ENCODE peak calls at places on chromosomes 2 and 18, in six cellular contexts. V is activated B cell treated with CpG ODN at 0.5 μM for 24 hours, L is cardiac muscle cell, Q is natural killer cell, C is PC-3, P is fibroblast of pulmonary artery. Y is an unnamed sample.

GRCh38 chr2:175431054-175431780 is 249.7 kb upstream of the ATP5MC3 start:
- DNase-seq in V (no peak), L (no peak), Q (no peak), C (no peak), P (no peak), Y (no peak)

GRCh38 chr2:63679252-63679850 is 90.6 kb downstream of the MDH1 start:
- DNase-seq in V (no peak), L (no peak), Q (no peak), C (peak), P (no peak), Y (no peak)

GRCh38 chr2:240426797-240427721 is 8.4 kb upstream of the GPC1 start:
- DNase-seq in V (no peak), L (peak), Q (no peak), C (peak), P (peak), Y (peak)

GRCh38 chr2:166361351-166362153 is 14.2 kb downstream of the SCN9A start:
- DNase-seq in V (no peak), L (peak), Q (no peak), C (peak), P (peak), Y (no peak)

GRCh38 chr2:78654941-78655340 is 370.6 kb upstream of the REG3G start:
- DNase-seq in V (no peak), L (no peak), Q (no peak), C (no peak), P (no peak), Y (no peak)

GRCh38 chr18:63356272-63356896 is 10.6 kb downstream of the KDSR start:
- DNase-seq in V (no peak), L (no peak), Q (no peak), C (no peak), P (no peak), Y (no peak)

GRCh38 chr2:27296466-27296865 is 11.8 kb downstream of the UCN start:
- DNase-seq in V (no peak), L (no peak), Q (no peak), C (no peak), P (peak), Y (no peak)

GRCh38 chr2:13682878-13683277 is 949.6 kb upstream of the LRATD1 start:
- DNase-seq in V (no peak), L (no peak), Q (no peak), C (peak), P (peak), Y (no peak)

GRCh38 chr2:129777146-129777545 is 202.3 kb upstream of the RAB6C start:
- DNase-seq in V (no peak), L (no peak), Q (no peak), C (no peak), P (no peak), Y (no peak)

GRCh38 chr2:149606251-149606811 is 18.8 kb upstream of the MMADHC start:
- DNase-seq in V (no peak), L (no peak), Q (no peak), C (peak), P (peak), Y (no peak)

GRCh38 chr2:213834746-213835145 is 550.5 kb downstream of the SPAG16 start:
- DNase-seq in V (no peak), L (peak), Q (no peak), C (peak), P (peak), Y (no peak)

GRCh38 chr2:224151680-224152310 is 112.7 kb upstream of the SERPINE2 start:
- DNase-seq in V (no peak), L (no peak), Q (no peak), C (peak), P (no peak), Y (no peak)

GRCh38 chr2:68222287-68222686 is 30.0 kb downstream of the PPP3R1 start:
- DNase-seq in V (no peak), L (no peak), Q (no peak), C (no peak), P (no peak), Y (no peak)

GRCh38 chr2:68230246-68231060 is 21.9 kb downstream of the PPP3R1 start:
- DNase-seq in V (no peak), L (peak), Q (no peak), C (no peak), P (peak), Y (no peak)

GRCh38 chr2:68223419-68223818 is 28.9 kb downstream of the PPP3R1 start:
- DNase-seq in V (no peak), L (peak), Q (no peak), C (no peak), P (no peak), Y (no peak)

GRCh38 chr2:68231061-68231372 is 21.3 kb downstream of the PPP3R1 start:
- DNase-seq in V (no peak), L (no peak), Q (no peak), C (no peak), P (no peak), Y (no peak)

DNA sequence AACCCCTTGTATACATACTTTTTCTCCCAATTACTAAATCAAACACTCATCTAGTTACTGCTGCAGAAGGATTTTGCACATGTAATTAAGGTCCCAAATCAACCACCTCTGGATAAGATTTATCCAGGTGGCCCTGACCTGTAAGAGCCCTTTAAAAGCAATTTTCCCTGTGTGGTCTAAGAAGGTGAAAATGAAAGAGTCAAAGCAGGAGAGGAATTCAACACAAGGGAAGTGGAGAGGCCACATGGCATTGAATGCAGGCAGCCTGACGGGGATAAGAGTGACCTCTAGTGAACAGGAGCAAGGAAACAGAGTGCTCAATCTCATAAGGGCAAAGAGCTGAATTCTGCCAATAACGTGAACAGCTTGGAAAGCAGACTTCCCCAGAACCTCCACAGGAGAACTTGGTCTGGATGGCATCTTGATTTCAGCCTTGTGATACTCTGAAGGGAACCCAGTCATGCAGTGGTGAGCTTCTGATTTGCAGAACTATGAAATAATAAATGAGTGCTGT is 27.2 kb downstream of the PPP3R1 start:
- DNase-seq in V (no peak), L (peak), Q (no peak), C (peak), P (peak), Y (no peak)
- TF ChIP-seq CTCF in V (no peak), L (peak), Q (no peak), C (peak), P (peak), Y (peak)

GRCh38 chr18:770583-770961 is 41.5 kb downstream of the YES1 start:
- DNase-seq in V (no peak), L (no peak), Q (no peak), C (peak), P (no peak), Y (no peak)
- TF ChIP-seq CTCF in V (no peak), L (no peak), Q (no peak), C (no peak), P (no peak), Y (no peak)

GRCh38 chr2:100560431-100560830 is 2.4 kb upstream of the PDCL3 start:
- DNase-seq in V (no peak), L (no peak), Q (no peak), C (no peak), P (no peak), Y (no peak)

GRCh38 chr2:100561191-100561590 is 1.6 kb upstream of the PDCL3 start:
- DNase-seq in V (no peak), L (no peak), Q (no peak), C (peak), P (no peak), Y (no peak)

GRCh38 chr2:100563407-100564247 is 834 bp downstream of the PDCL3 start:
- DNase-seq in V (no peak), L (no peak), Q (no peak), C (no peak), P (no peak), Y (no peak)

GRCh38 chr2:100562613-100563406 is at the start of gene PDCL3:
- DNase-seq in V (peak), L (peak), Q (peak), C (peak), P (peak), Y (peak)
- TF ChIP-seq CTCF in V (no peak), L (no peak), Q (no peak), C (no peak), P (no peak), Y (peak)

DNA sequence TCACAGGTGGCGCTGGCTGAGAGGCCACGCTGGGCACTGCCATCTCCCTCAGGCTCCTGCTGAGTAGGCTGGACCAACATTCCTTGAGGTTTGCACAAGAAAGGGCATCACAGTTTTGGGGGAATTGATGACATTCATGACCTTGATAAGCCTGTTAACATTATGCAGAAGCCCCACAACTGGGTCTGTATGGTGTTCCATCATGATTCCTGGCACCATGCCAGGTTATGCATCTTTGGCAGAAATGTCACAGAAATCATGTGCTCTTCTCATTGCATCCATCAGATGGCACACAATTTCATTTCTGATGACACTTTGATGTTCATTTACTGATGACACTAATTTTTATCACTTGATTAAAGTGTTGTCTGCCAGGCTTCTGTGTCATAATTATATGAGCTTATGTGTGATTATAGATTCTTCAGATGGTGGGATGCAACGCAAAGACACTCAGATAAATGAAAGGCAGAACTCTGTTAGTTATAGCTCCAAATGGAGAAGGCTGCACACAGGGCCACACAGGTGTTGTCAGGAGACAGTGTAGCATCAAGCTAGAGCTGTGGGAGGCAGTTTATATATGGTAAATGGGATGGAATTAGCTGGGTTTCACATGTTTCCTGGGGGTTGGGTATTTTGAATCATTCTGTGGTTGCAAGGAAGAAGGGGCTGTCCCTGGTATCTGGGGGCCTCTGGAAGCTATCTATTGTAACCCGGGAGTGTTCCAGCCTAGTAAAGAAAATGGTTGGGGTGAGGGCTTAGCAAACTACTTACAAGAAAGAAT is 191.3 kb downstream of the SLC39A10 start:
- DNase-seq in V (no peak), L (no peak), Q (no peak), C (peak), P (no peak), Y (no peak)
- TF ChIP-seq CTCF in V (no peak), L (no peak), Q (no peak), C (no peak), P (no peak), Y (no peak)

Y was measured in progenitor cell of endocrine pancreas.